ENCODE peak calls at places on chromosomes 3 and 15, in four cellular contexts. W, P, J and U are unnamed samples.

GRCh38 chr15:44193651-44194396 is 1.2 kb downstream of the FRMD5 start:
- DNase-seq in W (no peak), P (peak; percentile 47), J (no peak), U (no peak)

GRCh38 chr15:101006931-101007687 is 88.0 kb downstream of the LRRK1 start:
- DNase-seq in W (peak; percentile 78), P (peak; percentile 87), J (peak; percentile 29), U (peak; percentile 84)

GRCh38 chr15:72169921-72170611 is 27.5 kb downstream of the GRAMD2A start:
- DNase-seq in W (no peak), P (no peak), J (no peak), U (no peak)

GRCh38 chr3:4880850-4881249 is 98.4 kb upstream of the BHLHE40 start:
- DNase-seq in W (no peak), P (no peak), J (no peak), U (no peak)

GRCh38 chr3:87207500-87207899 is 19.6 kb upstream of the CHMP2B start:
- DNase-seq in W (no peak), P (no peak), J (no peak), U (no peak)

GRCh38 chr3:146277953-146278631 is 27.2 kb upstream of the PLSCR4 start:
- DNase-seq in W (no peak), P (no peak), J (no peak), U (no peak)

GRCh38 chr3:183312433-183312832 is 59.4 kb downstream of the B3GNT5 start:
- DNase-seq in W (no peak), P (no peak), J (no peak), U (no peak)

GRCh38 chr15:88403461-88403860 is 63.7 kb downstream of the MRPL46 start:
- DNase-seq in W (no peak), P (no peak), J (no peak), U (no peak)

GRCh38 chr3:6254490-6254889 is 606.4 kb upstream of the GRM7 start:
- DNase-seq in W (no peak), P (no peak), J (no peak), U (no peak)

GRCh38 chr3:85304360-85304964 is 345.7 kb downstream of the CADM2 start:
- DNase-seq in W (no peak), P (peak; percentile 3), J (no peak), U (no peak)

GRCh38 chr3:42736531-42736930 is 33.9 kb upstream of the HHATL start:
- DNase-seq in W (no peak), P (no peak), J (no peak), U (no peak)

GRCh38 chr3:159852821-159853505 is 135.7 kb upstream of the IL12A start:
- DNase-seq in W (peak; percentile 92), P (no peak), J (no peak), U (peak; percentile 95)

GRCh38 chr3:172201990-172202318 is 162.6 kb downstream of the FNDC3B start:
- DNase-seq in W (no peak), P (no peak), J (no peak), U (no peak)

GRCh38 chr3:119324899-119325298 is 30.7 kb downstream of the ARHGAP31 start:
- DNase-seq in W (no peak), P (no peak), J (no peak), U (no peak)

GRCh38 chr3:106824856-106825255 is 552.4 kb upstream of the CCDC54 start:
- DNase-seq in W (peak; percentile 22), P (no peak), J (no peak), U (no peak)

GRCh38 chr3:159796744-159797143 is 191.9 kb upstream of the IL12A start:
- DNase-seq in W (no peak), P (no peak), J (no peak), U (no peak)

GRCh38 chr15:89912145-89912673 is 543 bp downstream of the ARPIN start:
- DNase-seq in W (peak; percentile 61), P (peak; percentile 76), J (no peak), U (peak; percentile 46)

GRCh38 chr3:64242435-64242834 is 17.2 kb upstream of the PRICKLE2 start:
- DNase-seq in W (peak; percentile 36), P (no peak), J (no peak), U (no peak)

GRCh38 chr15:78263351-78263781 is 996 bp upstream of the DNAJA4 start:
- DNase-seq in W (no peak), P (no peak), J (no peak), U (no peak)

GRCh38 chr3:11306815-11307589 is 34.8 kb downstream of the ATG7 start:
- DNase-seq in W (no peak), P (no peak), J (no peak), U (no peak)

GRCh38 chr15:82047493-82048446 is 2.0 kb upstream of the MEX3B start:
- DNase-seq in W (no peak), P (no peak), J (no peak), U (no peak)

GRCh38 chr3:114179575-114179974 is 723 bp upstream of the DRD3 start:
- DNase-seq in W (no peak), P (peak; percentile 42), J (no peak), U (no peak)

GRCh38 chr3:43411429-43411828 is 125.1 kb downstream of the SNRK start:
- DNase-seq in W (no peak), P (no peak), J (no peak), U (no peak)

GRCh38 chr15:31871159-31871886 is 159.0 kb upstream of the CHRNA7 start:
- DNase-seq in W (no peak), P (no peak), J (no peak), U (no peak)

GRCh38 chr3:52897130-52898109 is at the start of gene STIMATE:
- DNase-seq in W (peak; percentile 92), P (peak; percentile 97), J (peak; percentile 84), U (peak; percentile 90)

GRCh38 chr3:64878372-64878771 is 190.6 kb upstream of the ADAMTS9 start:
- DNase-seq in W (no peak), P (no peak), J (no peak), U (no peak)

GRCh38 chr3:136949708-136950107 is 8.1 kb upstream of the IL20RB start:
- DNase-seq in W (no peak), P (no peak), J (no peak), U (no peak)

GRCh38 chr3:115833074-115833473 is 209.8 kb downstream of the GAP43 start:
- DNase-seq in W (no peak), P (no peak), J (no peak), U (no peak)

GRCh38 chr3:56839784-56840724 is 38.3 kb upstream of the ARHGEF3 start:
- DNase-seq in W (no peak), P (no peak), J (no peak), U (no peak)

GRCh38 chr15:65192016-65192415 is 6.9 kb upstream of the CLPX start:
- DNase-seq in W (no peak), P (no peak), J (no peak), U (no peak)

GRCh38 chr15:25055356-25056068 is 100.7 kb downstream of the SNRPN start:
- DNase-seq in W (no peak), P (no peak), J (no peak), U (no peak)

GRCh38 chr3:36993326-36994283 is at the start of gene MLH1:
- DNase-seq in W (peak; percentile 96), P (peak; percentile 84), J (peak; percentile 92), U (peak; percentile 98)

GRCh38 chr3:4416427-4416826 is 50.6 kb downstream of the SUMF1 start:
- DNase-seq in W (no peak), P (no peak), J (no peak), U (no peak)

GRCh38 chr15:99437315-99438221 is 128.2 kb upstream of the MEF2A start:
- DNase-seq in W (no peak), P (no peak), J (no peak), U (no peak)
- H3K4me1 ChIP-seq in W (peaks cover 79% of the 10 kb centered on the region), P (peaks cover 6% of the 10 kb centered on the region), J (peaks cover 45% of the 10 kb centered on the region), U (peaks cover 25% of the 10 kb centered on the region)

GRCh38 chr3:25508433-25508832 is 80.4 kb downstream of the RARB start:
- DNase-seq in W (no peak), P (no peak), J (no peak), U (no peak)

GRCh38 chr3:25507811-25508210 is 79.7 kb downstream of the RARB start:
- DNase-seq in W (no peak), P (no peak), J (no peak), U (no peak)

GRCh38 chr3:25502233-25502632 is 74.2 kb downstream of the RARB start:
- DNase-seq in W (no peak), P (no peak), J (no peak), U (no peak)

GRCh38 chr3:25505581-25505980 is 77.5 kb downstream of the RARB start:
- DNase-seq in W (no peak), P (no peak), J (no peak), U (no peak)

GRCh38 chr3:25503758-25504157 is 75.7 kb downstream of the RARB start:
- DNase-seq in W (no peak), P (no peak), J (no peak), U (no peak)
- H3K27ac ChIP-seq in W (no peak overlapping the region), P (no peak overlapping the region), J (no peak overlapping the region), U (peak overlapping the region; percentile 54)

DNA sequence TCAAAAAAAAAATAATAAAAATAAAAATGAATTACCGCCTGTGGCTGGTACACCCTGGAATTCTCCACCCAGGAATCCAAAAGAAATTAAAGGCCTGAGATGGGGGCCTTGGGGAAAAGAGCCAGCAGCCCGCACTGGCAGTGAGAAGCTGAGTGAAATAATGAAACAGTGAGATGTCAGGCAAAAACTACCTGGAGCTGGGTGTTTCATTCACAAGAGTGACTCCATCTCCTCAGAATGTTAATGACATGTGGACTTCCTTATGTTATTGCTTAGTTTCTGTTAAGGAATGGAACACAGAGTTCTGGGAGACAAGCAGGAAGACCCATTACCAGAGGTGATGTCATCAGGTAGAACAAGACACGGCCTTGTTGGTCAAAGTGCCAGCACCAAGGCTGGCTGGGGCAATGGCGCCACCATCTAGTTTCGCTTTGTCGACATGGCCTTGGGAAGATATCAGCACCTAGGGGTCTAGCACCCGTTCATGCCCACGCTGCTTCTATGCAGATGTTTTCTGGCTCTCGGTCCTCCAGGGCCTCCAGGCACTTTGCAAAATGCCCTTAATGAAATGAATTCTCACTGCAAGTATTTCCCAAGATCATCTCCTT is 252.2 kb downstream of the FAM43A start:
- DNase-seq in W (no peak), P (no peak), J (no peak), U (no peak)
- H3K4me1 ChIP-seq in W (peaks cover 6% of the 10 kb centered on the region), P (peaks cover 13% of the 10 kb centered on the region), J (no peaks in the 10 kb centered on the region), U (peaks cover 4% of the 10 kb centered on the region)

GRCh38 chr15:40952901-40953712 is at the start of gene CHAC1:
- DNase-seq in W (peak; percentile 96), P (peak; percentile 100), J (peak; percentile 93), U (peak; percentile 97)
- H3K27ac ChIP-seq in W (no peak within 1 kb of the TSS), P (peak within 1 kb of the TSS; percentile 74), J (peak within 1 kb of the TSS; percentile 61), U (peak within 1 kb of the TSS; percentile 86)

GRCh38 chr15:69725957-69726356 is 273.3 kb downstream of the RPLP1 start:
- DNase-seq in W (peak; percentile 38), P (no peak), J (no peak), U (no peak)
- H3K4me1 ChIP-seq in W (no peaks in the 10 kb centered on the region), P (peaks cover 13% of the 10 kb centered on the region), J (peaks cover 52% of the 10 kb centered on the region), U (peaks cover 12% of the 10 kb centered on the region)